ENCODE peak calls at places on chromosomes 12 and 14, in eight cellular contexts. O, V, F, N, K, B, T and W are unnamed samples.

GRCh38 chr14:94748667-94749347 is 21.1 kb downstream of the GSC start:
- DNase-seq in O (peak; percentile 31), V (no peak), F (no peak), N (no peak), K (peak; percentile 68), B (no peak), T (no peak), W (no peak)

GRCh38 chr14:67694791-67695393 is 672 bp downstream of the RDH11 start:
- DNase-seq in O (peak; percentile 90), V (no peak), F (peak; percentile 55), N (peak; percentile 44), K (peak; percentile 94), B (peak; percentile 14), T (peak; percentile 70), W (peak; percentile 53)

GRCh38 chr14:105072381-105072861 is 7.2 kb upstream of the GPR132 start:
- DNase-seq in O (no peak), V (no peak), F (no peak), N (no peak), K (no peak), B (no peak), T (no peak), W (no peak)

GRCh38 chr14:103537175-103537990 is 8.4 kb downstream of the TRMT61A start:
- DNase-seq in O (no peak), V (no peak), F (no peak), N (peak; percentile 17), K (no peak), B (peak; percentile 11), T (no peak), W (no peak)

GRCh38 chr14:61438860-61439765 is 117.7 kb downstream of the PRKCH start:
- DNase-seq in O (peak; percentile 90), V (peak; percentile 46), F (no peak), N (peak; percentile 40), K (peak; percentile 88), B (peak; percentile 28), T (peak; percentile 75), W (peak; percentile 68)

GRCh38 chr14:59337151-59337611 is 128.0 kb downstream of the GPR135 start:
- DNase-seq in O (no peak), V (peak; percentile 87), F (no peak), N (peak; percentile 75), K (no peak), B (peak; percentile 53), T (peak; percentile 51), W (no peak)

GRCh38 chr14:68733086-68733621 is 59.7 kb downstream of the ZFP36L1 start:
- DNase-seq in O (no peak), V (no peak), F (no peak), N (no peak), K (no peak), B (no peak), T (peak; percentile 45), W (no peak)

GRCh38 chr12:45907955-45908354 is 82.4 kb downstream of the SCAF11 start:
- DNase-seq in O (no peak), V (no peak), F (no peak), N (no peak), K (no peak), B (no peak), T (no peak), W (no peak)

GRCh38 chr12:56476972-56477432 is 8.6 kb downstream of the SPRYD4 start:
- DNase-seq in O (no peak), V (no peak), F (no peak), N (no peak), K (peak; percentile 40), B (no peak), T (no peak), W (no peak)

GRCh38 chr12:95386056-95386455 is 87.9 kb upstream of the METAP2 start:
- DNase-seq in O (no peak), V (no peak), F (no peak), N (no peak), K (no peak), B (no peak), T (no peak), W (no peak)

GRCh38 chr12:6771091-6771495 is 1.2 kb upstream of the LAG3 start:
- DNase-seq in O (no peak), V (peak; percentile 64), F (no peak), N (no peak), K (no peak), B (no peak), T (no peak), W (no peak)

GRCh38 chr12:52879394-52880351 is 25.2 kb downstream of the KRT8 start:
- DNase-seq in O (peak; percentile 89), V (peak; percentile 85), F (no peak), N (peak; percentile 66), K (peak; percentile 98), B (peak; percentile 76), T (peak; percentile 79), W (peak; percentile 90)

GRCh38 chr12:45613306-45613705 is 116.2 kb upstream of the ARID2 start:
- DNase-seq in O (no peak), V (no peak), F (no peak), N (no peak), K (no peak), B (no peak), T (no peak), W (no peak)

GRCh38 chr12:25864287-25864686 is 94.2 kb upstream of the RASSF8 start:
- DNase-seq in O (no peak), V (no peak), F (no peak), N (no peak), K (no peak), B (no peak), T (no peak), W (no peak)

GRCh38 chr14:52076334-52076733 is 7.5 kb upstream of the NID2 start:
- DNase-seq in O (no peak), V (no peak), F (peak; percentile 56), N (peak; percentile 14), K (no peak), B (peak; percentile 21), T (no peak), W (no peak)

GRCh38 chr12:130157998-130158774 is 4.1 kb upstream of the FZD10 start:
- DNase-seq in O (no peak), V (no peak), F (no peak), N (no peak), K (no peak), B (no peak), T (no peak), W (no peak)

GRCh38 chr12:28114488-28114887 is 75.8 kb upstream of the CCDC91 start:
- DNase-seq in O (no peak), V (no peak), F (no peak), N (no peak), K (no peak), B (no peak), T (no peak), W (peak; percentile 58)

DNA sequence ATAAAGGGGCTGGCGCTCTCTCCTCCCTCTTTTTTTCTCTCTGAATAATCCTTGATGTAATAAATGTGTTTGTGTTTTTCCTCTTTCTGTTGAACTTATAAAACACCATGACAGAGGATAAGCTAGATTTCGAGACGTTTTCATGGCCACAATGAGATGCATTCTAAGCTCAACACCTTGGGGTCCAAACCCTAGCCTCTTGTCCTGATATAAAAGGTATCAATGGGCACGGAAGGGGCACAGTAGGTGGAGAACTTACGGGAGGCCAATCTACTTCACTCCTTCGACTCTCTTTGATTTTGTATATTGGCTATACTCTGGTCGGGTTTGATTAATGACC is 6.0 kb upstream of the ALX1 start:
- DNase-seq in O (no peak), V (no peak), F (no peak), N (no peak), K (peak; percentile 8), B (no peak), T (no peak), W (no peak)
- H3K27me3 ChIP-seq in O (peaks cover 18% of the 10 kb centered on the region), V (no peaks in the 10 kb centered on the region), F (peaks cover 2% of the 10 kb centered on the region), N (peaks cover 58% of the 10 kb centered on the region), K (peaks cover 25% of the 10 kb centered on the region), B (peaks cover 78% of the 10 kb centered on the region), T (peaks cover 16% of the 10 kb centered on the region), W (no peaks in the 10 kb centered on the region)

GRCh38 chr12:48007206-48007605 is 2.9 kb upstream of the COL2A1 start:
- DNase-seq in O (no peak), V (no peak), F (no peak), N (no peak), K (no peak), B (no peak), T (no peak), W (peak; percentile 62)

GRCh38 chr12:48005750-48006021 is 1.4 kb upstream of the COL2A1 start:
- DNase-seq in O (no peak), V (no peak), F (no peak), N (no peak), K (no peak), B (no peak), T (no peak), W (peak; percentile 75)

GRCh38 chr12:48004039-48004940 is at the start of gene COL2A1:
- DNase-seq in O (no peak), V (no peak), F (no peak), N (peak; percentile 38), K (peak; percentile 71), B (no peak), T (no peak), W (peak; percentile 95)

GRCh38 chr12:48003226-48004038 is 844 bp downstream of the COL2A1 start:
- DNase-seq in O (no peak), V (no peak), F (no peak), N (no peak), K (no peak), B (no peak), T (no peak), W (no peak)

GRCh38 chr12:48004941-48005749 is 869 bp upstream of the COL2A1 start:
- DNase-seq in O (no peak), V (no peak), F (no peak), N (no peak), K (peak; percentile 51), B (no peak), T (no peak), W (peak; percentile 95)
- H3K4me3 ChIP-seq in O (no peak overlapping the region), V (no peak overlapping the region), F (peak overlapping the region; percentile 61), N (peak overlapping the region; percentile 66), K (peak overlapping the region; percentile 10), B (peak overlapping the region; percentile 50), T (no peak overlapping the region), W (no peak overlapping the region)

GRCh38 chr12:114038962-114039361 is 72.8 kb upstream of the RBM19 start:
- DNase-seq in O (no peak), V (no peak), F (no peak), N (no peak), K (no peak), B (no peak), T (no peak), W (no peak)
- H3K27me3 ChIP-seq in O (no peaks in the 10 kb centered on the region), V (no peaks in the 10 kb centered on the region), F (no peaks in the 10 kb centered on the region), N (no peaks in the 10 kb centered on the region), K (no peaks in the 10 kb centered on the region), B (peaks cover 7% of the 10 kb centered on the region), T (peaks cover 3% of the 10 kb centered on the region), W (peaks cover 5% of the 10 kb centered on the region)

GRCh38 chr12:11961686-11962085 is 109.1 kb upstream of the BCL2L14 start:
- DNase-seq in O (no peak), V (no peak), F (no peak), N (no peak), K (no peak), B (no peak), T (no peak), W (peak; percentile 93)

GRCh38 chr12:11954181-11954580 is 116.6 kb upstream of the BCL2L14 start:
- DNase-seq in O (no peak), V (no peak), F (no peak), N (no peak), K (no peak), B (no peak), T (no peak), W (no peak)

GRCh38 chr12:11962795-11963347 is 107.9 kb upstream of the BCL2L14 start:
- DNase-seq in O (no peak), V (no peak), F (no peak), N (no peak), K (no peak), B (no peak), T (no peak), W (peak; percentile 19)

GRCh38 chr12:11959117-11959823 is 111.5 kb upstream of the BCL2L14 start:
- DNase-seq in O (no peak), V (no peak), F (no peak), N (no peak), K (no peak), B (no peak), T (no peak), W (peak; percentile 96)

GRCh38 chr12:11958216-11959091 is 112.3 kb upstream of the BCL2L14 start:
- DNase-seq in O (no peak), V (no peak), F (no peak), N (no peak), K (peak; percentile 54), B (no peak), T (no peak), W (peak; percentile 90)
- H3K4me3 ChIP-seq in O (no peak overlapping the region), V (no peak overlapping the region), F (no peak overlapping the region), N (no peak overlapping the region), K (no peak overlapping the region), B (no peak overlapping the region), T (no peak overlapping the region), W (no peak overlapping the region)